ENCODE peak calls at places on chromosomes 12 and 14, in nine cellular contexts. One of them, this sample, is unnamed.

GRCh38 chr14:91113829-91114078 is at the start of gene DGLUCY:
- DNase-seq in NCI-H2081: no peak
- DNase-seq in mesenchymal stem cell: peak; percentile 77
- DNase-seq in ACHN: peak; percentile 76
- DNase-seq in effector memory CD8-positive, alpha-beta T cell: no peak
- DNase-seq in GM13976: peak; percentile 80
- DNase-seq in stomach: peak; percentile 80
- DNase-seq in NCI-H748 treated with DMSO at 0.1 percent for 48 hours: no peak
- DNase-seq in CD4-positive, alpha-beta memory T cell: no peak
- DNase-seq in this sample: no peak

GRCh38 chr14:69808919-69809808 is 12.1 kb upstream of the SLC10A1 start:
- DNase-seq in NCI-H2081: no peak
- DNase-seq in mesenchymal stem cell: no peak
- DNase-seq in ACHN: no peak
- DNase-seq in effector memory CD8-positive, alpha-beta T cell: no peak
- DNase-seq in GM13976: no peak
- DNase-seq in stomach: no peak
- DNase-seq in NCI-H748 treated with DMSO at 0.1 percent for 48 hours: no peak
- DNase-seq in CD4-positive, alpha-beta memory T cell: no peak
- DNase-seq in this sample: no peak

GRCh38 chr12:46177842-46178608 is 90.8 kb downstream of the SLC38A1 start:
- DNase-seq in NCI-H2081: no peak
- DNase-seq in mesenchymal stem cell: no peak
- DNase-seq in ACHN: no peak
- DNase-seq in effector memory CD8-positive, alpha-beta T cell: no peak
- DNase-seq in GM13976: no peak
- DNase-seq in stomach: no peak
- DNase-seq in NCI-H748 treated with DMSO at 0.1 percent for 48 hours: no peak
- DNase-seq in CD4-positive, alpha-beta memory T cell: peak; percentile 52
- DNase-seq in this sample: no peak

GRCh38 chr12:26937863-26938659 is at the start of the genes FGFR1OP2 and INTS13:
- DNase-seq in NCI-H2081: peak; percentile 98
- DNase-seq in mesenchymal stem cell: peak; percentile 99
- DNase-seq in ACHN: peak; percentile 100
- DNase-seq in effector memory CD8-positive, alpha-beta T cell: peak; percentile 95
- DNase-seq in GM13976: peak; percentile 95
- DNase-seq in stomach: peak; percentile 99
- DNase-seq in NCI-H748 treated with DMSO at 0.1 percent for 48 hours: peak; percentile 86
- DNase-seq in CD4-positive, alpha-beta memory T cell: peak; percentile 96
- DNase-seq in this sample: peak; percentile 98

GRCh38 chr12:124786065-124786964 is 77.3 kb downstream of the SCARB1 start:
- DNase-seq in NCI-H2081: no peak
- DNase-seq in mesenchymal stem cell: peak; percentile 33
- DNase-seq in ACHN: peak; percentile 98
- DNase-seq in effector memory CD8-positive, alpha-beta T cell: no peak
- DNase-seq in GM13976: no peak
- DNase-seq in stomach: peak; percentile 87
- DNase-seq in NCI-H748 treated with DMSO at 0.1 percent for 48 hours: no peak
- DNase-seq in CD4-positive, alpha-beta memory T cell: no peak
- DNase-seq in this sample: peak; percentile 86

GRCh38 chr14:100081997-100082625 is 16.9 kb downstream of the EVL start:
- DNase-seq in NCI-H2081: no peak
- DNase-seq in mesenchymal stem cell: no peak
- DNase-seq in ACHN: no peak
- DNase-seq in effector memory CD8-positive, alpha-beta T cell: no peak
- DNase-seq in GM13976: no peak
- DNase-seq in stomach: no peak
- DNase-seq in NCI-H748 treated with DMSO at 0.1 percent for 48 hours: no peak
- DNase-seq in CD4-positive, alpha-beta memory T cell: no peak
- DNase-seq in this sample: no peak

GRCh38 chr12:69065804-69066203 is 132.8 kb upstream of the CPM start:
- DNase-seq in NCI-H2081: no peak
- DNase-seq in mesenchymal stem cell: no peak
- DNase-seq in ACHN: no peak
- DNase-seq in effector memory CD8-positive, alpha-beta T cell: no peak
- DNase-seq in GM13976: no peak
- DNase-seq in stomach: no peak
- DNase-seq in NCI-H748 treated with DMSO at 0.1 percent for 48 hours: peak; percentile 64
- DNase-seq in CD4-positive, alpha-beta memory T cell: no peak
- DNase-seq in this sample: no peak

GRCh38 chr12:94710933-94711332 is 60.6 kb upstream of the TMCC3 start:
- DNase-seq in NCI-H2081: no peak
- DNase-seq in mesenchymal stem cell: no peak
- DNase-seq in ACHN: peak; percentile 61
- DNase-seq in effector memory CD8-positive, alpha-beta T cell: no peak
- DNase-seq in GM13976: peak; percentile 36
- DNase-seq in stomach: no peak
- DNase-seq in NCI-H748 treated with DMSO at 0.1 percent for 48 hours: no peak
- DNase-seq in CD4-positive, alpha-beta memory T cell: peak; percentile 1
- DNase-seq in this sample: peak; percentile 29

GRCh38 chr12:130664772-130665171 is 51.3 kb downstream of the RIMBP2 start:
- DNase-seq in NCI-H2081: no peak
- DNase-seq in mesenchymal stem cell: no peak
- DNase-seq in ACHN: no peak
- DNase-seq in effector memory CD8-positive, alpha-beta T cell: no peak
- DNase-seq in GM13976: no peak
- DNase-seq in stomach: no peak
- DNase-seq in NCI-H748 treated with DMSO at 0.1 percent for 48 hours: no peak
- DNase-seq in CD4-positive, alpha-beta memory T cell: no peak
- DNase-seq in this sample: no peak

This sample was measured in endothelial cell of umbilical vein.